ENCODE peak calls at places on chromosomes 5 and 9, in nine cellular contexts. S is cardiac muscle cell, T is hepatocyte, H is foreskin fibroblast, M is fibroblast of lung, W is brain microvascular endothelial cell, F is heart right ventricle, G is neuronal stem cell, L is sigmoid colon. D is an unnamed sample.

GRCh38 chr5:154320209-154320608 is 125.6 kb upstream of the SAP30L start:
- DNase-seq in S (no peak), T (no peak), H (no peak), M (no peak), W (no peak), F (no peak), G (no peak), L (no peak), D (no peak)

GRCh38 chr9:3528466-3528865 is 2.7 kb upstream of the RFX3 start:
- DNase-seq in S (no peak), T (no peak), H (no peak), M (no peak), W (no peak), F (no peak), G (no peak), L (no peak), D (no peak)

GRCh38 chr5:102681403-102681983 is 73.6 kb upstream of the PAM start:
- DNase-seq in S (peak; percentile 76), T (peak; percentile 82), H (peak; percentile 70), M (peak; percentile 46), W (peak; percentile 73), F (peak; percentile 35), G (peak; percentile 65), L (peak; percentile 68), D (no peak)

GRCh38 chr5:140725799-140726471 is 25.7 kb downstream of the ZMAT2 start:
- DNase-seq in S (peak; percentile 91), T (peak; percentile 93), H (peak; percentile 85), M (peak; percentile 92), W (peak; percentile 98), F (peak; percentile 25), G (peak; percentile 68), L (peak; percentile 67), D (peak; percentile 79)

GRCh38 chr5:62614355-62614754 is 35.7 kb downstream of the LRRC70 start:
- DNase-seq in S (no peak), T (no peak), H (no peak), M (no peak), W (no peak), F (no peak), G (no peak), L (no peak), D (no peak)

GRCh38 chr5:115258001-115258400 is 4.7 kb downstream of the PGGT1B start:
- DNase-seq in S (no peak), T (no peak), H (no peak), M (peak; percentile 65), W (no peak), F (no peak), G (no peak), L (no peak), D (peak; percentile 14)

GRCh38 chr9:79701651-79702050 is 129.9 kb downstream of the TLE4 start:
- DNase-seq in S (no peak), T (no peak), H (no peak), M (peak; percentile 23), W (no peak), F (no peak), G (no peak), L (no peak), D (no peak)

GRCh38 chr5:130104895-130105684 is 200.8 kb downstream of the CHSY3 start:
- DNase-seq in S (no peak), T (no peak), H (peak; percentile 12), M (peak; percentile 68), W (peak; percentile 16), F (no peak), G (no peak), L (no peak), D (peak; percentile 27)

GRCh38 chr5:6282360-6282759 is 96.0 kb downstream of the MED10 start:
- DNase-seq in S (no peak), T (no peak), H (no peak), M (no peak), W (no peak), F (no peak), G (no peak), L (no peak), D (no peak)

GRCh38 chr9:80699551-80699998 is 989.8 kb downstream of the TLE1 start:
- DNase-seq in S (peak; percentile 81), T (peak; percentile 54), H (peak; percentile 73), M (peak; percentile 98), W (peak; percentile 81), F (no peak), G (no peak), L (no peak), D (peak; percentile 40)

GRCh38 chr9:135023389-135023788 is 64.1 kb upstream of the OLFM1 start:
- DNase-seq in S (peak; percentile 6), T (peak; percentile 50), H (peak; percentile 16), M (peak; percentile 5), W (peak; percentile 1), F (no peak), G (no peak), L (no peak), D (no peak)

GRCh38 chr9:136944094-136944518 is 432 bp downstream of the FBXW5 start:
- DNase-seq in S (peak; percentile 58), T (peak; percentile 86), H (peak; percentile 68), M (peak; percentile 47), W (no peak), F (no peak), G (no peak), L (peak; percentile 74), D (peak; percentile 2)

GRCh38 chr5:15807861-15808260 is 307.9 kb downstream of the FBXL7 start:
- DNase-seq in S (peak; percentile 53), T (peak; percentile 17), H (no peak), M (peak; percentile 66), W (peak; percentile 60), F (no peak), G (no peak), L (no peak), D (peak; percentile 42)

GRCh38 chr9:127059648-127060365 is 62.6 kb downstream of the ANGPTL2 start:
- DNase-seq in S (no peak), T (no peak), H (no peak), M (no peak), W (no peak), F (no peak), G (no peak), L (no peak), D (no peak)

GRCh38 chr5:165138261-165138660 is 1632.8 kb downstream of the MAT2B start:
- DNase-seq in S (no peak), T (no peak), H (no peak), M (peak; percentile 79), W (no peak), F (no peak), G (peak; percentile 30), L (no peak), D (no peak)

GRCh38 chr9:15570769-15571168 is 17.9 kb downstream of the CCDC171 start:
- DNase-seq in S (no peak), T (no peak), H (no peak), M (no peak), W (no peak), F (no peak), G (no peak), L (no peak), D (no peak)

DNA sequence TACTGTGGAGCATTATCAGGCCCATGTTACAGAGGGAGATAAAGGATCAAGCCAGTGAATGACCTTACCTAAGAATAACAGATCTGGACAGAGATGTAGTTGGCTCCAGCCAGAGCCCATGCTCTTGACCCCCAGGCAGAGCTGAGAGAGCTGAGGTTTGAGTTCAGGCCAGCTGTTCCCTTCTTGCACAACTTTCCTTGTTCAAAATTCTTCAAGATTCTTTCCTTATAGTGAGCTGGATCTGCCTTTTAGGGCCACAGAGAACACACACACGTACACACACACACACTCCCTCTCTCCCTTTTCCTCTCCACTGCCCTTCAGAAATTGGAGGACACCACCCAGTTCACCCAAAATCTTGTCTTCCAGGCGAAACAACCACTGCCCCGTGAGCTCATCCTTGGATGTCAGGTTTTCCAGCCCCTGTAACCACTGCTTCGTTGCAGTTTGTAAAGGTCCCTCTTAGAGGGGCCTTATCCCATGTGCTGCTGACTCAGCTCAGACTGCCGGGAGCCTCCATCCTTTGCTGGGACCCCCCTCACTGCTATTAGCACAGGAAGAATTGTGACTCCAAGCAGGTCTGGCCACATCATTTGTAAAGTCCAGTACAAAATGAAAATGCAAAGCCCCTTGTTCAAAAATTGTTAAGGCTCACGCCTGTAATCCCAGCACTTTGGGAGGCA is 10.5 kb upstream of the PTGES start:
- DNase-seq in S (peak; percentile 95), T (no peak), H (peak; percentile 72), M (peak; percentile 59), W (peak; percentile 40), F (no peak), G (no peak), L (peak; percentile 76), D (peak; percentile 41)
- H3K4me3 ChIP-seq in S (no peak overlapping the region), T (no peak overlapping the region), H (no peak overlapping the region), M (no peak overlapping the region), W (no peak overlapping the region), F (no peak overlapping the region), G (no peak overlapping the region), L (no peak overlapping the region), D (no peak overlapping the region)

DNA sequence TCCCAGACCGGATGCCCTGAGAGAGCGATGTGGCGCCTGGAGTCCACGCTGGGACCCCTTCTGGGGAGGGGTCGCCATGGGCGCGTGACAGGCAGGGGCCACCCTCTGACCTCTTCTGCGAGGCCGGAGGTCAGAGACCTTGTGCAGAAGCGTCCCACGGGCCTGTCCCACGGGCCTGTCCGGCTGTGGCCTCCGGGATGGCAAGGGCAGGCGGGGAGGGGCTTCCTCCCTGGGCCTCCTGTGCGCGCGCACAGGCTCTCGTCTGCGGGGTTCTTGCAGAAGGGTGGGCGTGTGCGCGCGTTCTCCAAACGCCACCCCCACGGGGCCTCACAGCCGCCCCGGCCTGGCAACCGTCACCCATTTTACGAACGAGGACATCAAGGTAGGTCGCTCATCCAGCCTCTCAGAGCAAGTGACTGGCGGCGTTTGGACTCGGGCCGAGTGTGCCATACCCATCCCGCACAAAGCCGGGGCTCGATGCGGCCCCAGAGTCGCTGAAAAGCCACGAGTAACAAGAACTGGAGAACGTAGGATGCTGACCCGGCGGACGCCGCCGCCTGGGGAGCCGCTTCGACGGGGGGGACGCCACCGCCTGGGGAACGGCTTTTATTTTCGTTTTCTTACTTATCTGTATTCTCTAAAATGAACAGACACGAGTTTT is 897 bp downstream of the AHRR start:
- DNase-seq in S (peak; percentile 24), T (no peak), H (peak; percentile 68), M (peak; percentile 29), W (no peak), F (no peak), G (no peak), L (no peak), D (no peak)
- H3K4me3 ChIP-seq in S (no peak overlapping the region), T (no peak overlapping the region), H (peak overlapping the region; percentile 82), M (peak overlapping the region; percentile 73), W (peak overlapping the region; percentile 64), F (peak overlapping the region; percentile 49), G (peak overlapping the region; percentile 80), L (peak overlapping the region; percentile 48), D (peak overlapping the region; percentile 94)

DNA sequence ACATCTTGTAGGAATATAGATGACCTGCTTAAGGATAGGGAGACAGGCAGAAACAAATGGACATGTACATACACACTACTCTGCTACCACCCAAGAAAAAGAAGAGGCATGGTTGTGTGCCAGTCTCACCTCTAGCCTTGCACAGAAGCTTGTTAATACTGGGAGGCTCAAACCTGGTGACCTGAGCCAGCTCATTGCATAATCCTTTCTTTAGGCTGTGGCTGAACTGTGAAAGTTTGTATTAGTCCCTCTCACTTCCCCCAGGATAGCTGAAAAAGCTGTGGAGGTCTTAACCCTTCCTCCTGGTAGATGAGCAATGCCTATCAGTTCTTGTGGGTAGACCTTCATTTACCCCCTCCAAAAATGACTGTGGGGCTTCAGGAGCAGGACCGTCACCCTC is 28.7 kb downstream of the TPD52L3 start:
- DNase-seq in S (no peak), T (no peak), H (no peak), M (no peak), W (no peak), F (no peak), G (no peak), L (no peak), D (no peak)
- H3K4me3 ChIP-seq in S (no peak overlapping the region), T (no peak overlapping the region), H (no peak overlapping the region), M (no peak overlapping the region), W (no peak overlapping the region), F (no peak overlapping the region), G (no peak overlapping the region), L (no peak overlapping the region), D (no peak overlapping the region)

GRCh38 chr9:99828054-99828416 is 6.3 kb downstream of the NR4A3 start:
- DNase-seq in S (no peak), T (no peak), H (no peak), M (no peak), W (no peak), F (no peak), G (no peak), L (no peak), D (no peak)
- H3K4me3 ChIP-seq in S (no peak overlapping the region), T (no peak overlapping the region), H (no peak overlapping the region), M (no peak overlapping the region), W (no peak overlapping the region), F (no peak overlapping the region), G (no peak overlapping the region), L (no peak overlapping the region), D (no peak overlapping the region)